ENCODE peak calls at places on chromosomes 5 and 9, in eight cellular contexts. M, R, A, D, E, J, C and Q are unnamed samples.

GRCh38 chr5:59193616-59194319 is 610.9 kb downstream of the RAB3C start:
- DNase-seq in M (no peak), R (no peak), A (no peak), D (peak), E (no peak), J (peak), C (peak), Q (no peak)

GRCh38 chr5:96033116-96033515 is 71.5 kb upstream of the ELL2 start:
- DNase-seq in M (no peak), R (no peak), A (no peak), D (no peak), E (no peak), J (no peak), C (peak), Q (no peak)

GRCh38 chr5:1005904-1006655 is 2.5 kb upstream of the NKD2 start:
- DNase-seq in M (no peak), R (no peak), A (no peak), D (no peak), E (no peak), J (no peak), C (no peak), Q (peak)

GRCh38 chr9:120951960-120952630 is 25.5 kb upstream of the TRAF1 start:
- DNase-seq in M (no peak), R (no peak), A (no peak), D (no peak), E (no peak), J (no peak), C (no peak), Q (no peak)

GRCh38 chr5:33890147-33890546 is 1.6 kb downstream of the ADAMTS12 start:
- DNase-seq in M (no peak), R (no peak), A (no peak), D (peak), E (no peak), J (no peak), C (peak), Q (no peak)

GRCh38 chr5:172093559-172093958 is 87.1 kb upstream of the FBXW11 start:
- DNase-seq in M (no peak), R (no peak), A (no peak), D (no peak), E (no peak), J (no peak), C (no peak), Q (no peak)

GRCh38 chr9:127455299-127455992 is 4.1 kb downstream of the LRSAM1 start:
- DNase-seq in M (no peak), R (no peak), A (no peak), D (peak), E (no peak), J (peak), C (peak), Q (no peak)

GRCh38 chr9:131500939-131501541 is 1.7 kb upstream of the POMT1 start:
- DNase-seq in M (peak), R (peak), A (no peak), D (peak), E (no peak), J (no peak), C (peak), Q (no peak)

GRCh38 chr9:4832786-4833579 is 40.2 kb downstream of the RCL1 start:
- DNase-seq in M (no peak), R (no peak), A (no peak), D (peak), E (no peak), J (peak), C (peak), Q (no peak)

GRCh38 chr5:64914396-64914795 is 145.7 kb downstream of the CWC27 start:
- DNase-seq in M (no peak), R (no peak), A (no peak), D (peak), E (no peak), J (no peak), C (peak), Q (no peak)

GRCh38 chr9:124835026-124835501 is 18.2 kb upstream of the WDR38 start:
- DNase-seq in M (no peak), R (no peak), A (peak), D (no peak), E (no peak), J (peak), C (peak), Q (no peak)

GRCh38 chr5:1368236-1368635 is 23.3 kb upstream of the CLPTM1L start:
- DNase-seq in M (no peak), R (no peak), A (no peak), D (no peak), E (no peak), J (no peak), C (no peak), Q (no peak)

GRCh38 chr9:38182321-38182720 is 113.3 kb upstream of the SHB start:
- DNase-seq in M (no peak), R (no peak), A (peak), D (no peak), E (no peak), J (no peak), C (no peak), Q (no peak)

GRCh38 chr9:85118990-85119755 is 449.6 kb downstream of the NTRK2 start:
- DNase-seq in M (no peak), R (no peak), A (no peak), D (no peak), E (no peak), J (peak), C (peak), Q (no peak)